ENCODE peak calls at places on chromosome 9, in four cellular contexts. Y is left colon, E is esophagus squamous epithelium, X is PC-3. C is an unnamed sample.
A peak's percentile ranks its signal among the peaks of the same experiment; 100 is the strongest.

GRCh38 chr9:109101810-109102209 is 17.9 kb downstream of the TMEM245 start:
- DNase-seq in Y (no peak), X (peak; percentile 90), E (no peak), C (no peak)

GRCh38 chr9:83472221-83472665 is 66.0 kb downstream of the FRMD3 start:
- DNase-seq in E (no peak), X (peak; percentile 91), Y (peak; percentile 66), C (peak; percentile 42)

GRCh38 chr9:128721487-128722010 is 2.4 kb downstream of the ZDHHC12 start:
- DNase-seq in X (no peak), E (no peak), Y (no peak), C (no peak)

GRCh38 chr9:4894076-4894475 is 91.0 kb upstream of the JAK2 start:
- DNase-seq in E (no peak), Y (no peak), X (peak; percentile 75), C (no peak)

GRCh38 chr9:92746567-92747458 is 17.8 kb downstream of the BICD2 start:
- DNase-seq in X (no peak), E (no peak), Y (no peak), C (no peak)

GRCh38 chr9:131284856-131285255 is 4.7 kb upstream of the PLPP7 start:
- DNase-seq in E (no peak), X (no peak), Y (no peak), C (no peak)

GRCh38 chr9:29548436-29548835 is 1975.2 kb upstream of the C9orf72 start:
- DNase-seq in Y (no peak), E (no peak), X (no peak), C (no peak)

GRCh38 chr9:112894031-112894430 is 3.4 kb upstream of the SLC46A2 start:
- DNase-seq in Y (no peak), E (no peak), X (peak; percentile 68), C (no peak)

GRCh38 chr9:98808411-98808815 is 943 bp downstream of the GALNT12 start:
- DNase-seq in X (peak; percentile 70), Y (peak; percentile 95), E (no peak), C (no peak)

GRCh38 chr9:27430754-27431540 is 93.1 kb upstream of the IFNK start:
- DNase-seq in Y (no peak), E (no peak), X (peak; percentile 56), C (no peak)

GRCh38 chr9:125549465-125550215 is 157.4 kb downstream of the MAPKAP1 start:
- DNase-seq in E (no peak), X (no peak), Y (peak; percentile 33), C (no peak)

GRCh38 chr9:115900698-115901097 is 252.9 kb upstream of the PAPPA start:
- DNase-seq in Y (no peak), X (no peak), E (no peak), C (no peak)

GRCh38 chr9:27664136-27664819 is 91.0 kb upstream of the C9orf72 start:
- DNase-seq in E (no peak), Y (peak; percentile 59), X (no peak), C (no peak)

GRCh38 chr9:132838291-132838690 is 39.8 kb downstream of the AK8 start:
- DNase-seq in Y (no peak), X (no peak), E (no peak), C (no peak)

GRCh38 chr9:132201780-132202703 is 40.2 kb downstream of the NTNG2 start:
- DNase-seq in E (no peak), X (no peak), Y (no peak), C (no peak)

GRCh38 chr9:113593682-113594281 is 130.3 kb downstream of the RGS3 start:
- DNase-seq in E (peak; percentile 23), Y (peak; percentile 86), X (peak; percentile 52), C (peak; percentile 98)

GRCh38 chr9:130992059-130993032 is 16.6 kb upstream of the LAMC3 start:
- DNase-seq in Y (no peak), E (no peak), X (no peak), C (no peak)

GRCh38 chr9:96230002-96230401 is 72.0 kb downstream of the HSD17B3 start:
- DNase-seq in Y (no peak), X (peak; percentile 6), E (no peak), C (no peak)

GRCh38 chr9:123225374-123225813 is 43.0 kb downstream of the STRBP start:
- DNase-seq in E (no peak), X (peak; percentile 45), Y (no peak), C (peak; percentile 38)

GRCh38 chr9:96400132-96400910 is 16.8 kb upstream of the SLC35D2 start:
- DNase-seq in E (no peak), X (no peak), Y (no peak), C (no peak)

GRCh38 chr9:7790022-7790818 is 9.4 kb downstream of the DMAC1 start:
- DNase-seq in E (no peak), Y (no peak), X (no peak), C (no peak)

GRCh38 chr9:70413427-70413797 is 1.0 kb downstream of the KLF9 start:
- DNase-seq in E (peak; percentile 72), X (no peak), Y (no peak), C (no peak)

GRCh38 chr9:136488247-136489214 is 5.7 kb upstream of the SEC16A start:
- DNase-seq in X (peak; percentile 72), E (no peak), Y (peak; percentile 61), C (no peak)

GRCh38 chr9:105681724-105682123 is 12.6 kb upstream of the TMEM38B start:
- DNase-seq in Y (no peak), E (no peak), X (peak; percentile 62), C (no peak)

GRCh38 chr9:14312721-14313377 is 1.1 kb downstream of the NFIB start:
- DNase-seq in Y (no peak), E (no peak), X (peak; percentile 22), C (no peak)

GRCh38 chr9:98146101-98146991 is 27.3 kb upstream of the TRIM14 start:
- DNase-seq in X (peak; percentile 62), E (no peak), Y (peak; percentile 94), C (peak; percentile 35)

GRCh38 chr9:124852829-124853531 is at the start of gene WDR38:
- DNase-seq in E (no peak), Y (peak; percentile 66), X (peak; percentile 74), C (no peak)

C was measured in GM04504.